ENCODE peak calls at places on chromosome 15, in nine cellular contexts. N is aorta; H is endodermal cell; X is left ventricle myocardium inferior; P is stomach; C is DND-41; T is fibroblast of lung; E is CD8-positive, alpha-beta T cell; S is GM23248. Y is an unnamed sample. For H3K27me3 and H3K4me1, the result is how much of the 10 kb centered on the place peaks cover.

GRCh38 chr15:51561271-51561670 is 61.3 kb downstream of the DMXL2 start:
- DNase-seq in N (no peak), H (peak), X (no peak), P (no peak), C (no peak), T (no peak), E (no peak), S (no peak), Y (peak)

GRCh38 chr15:70328137-70329115 is 230.7 kb upstream of the TLE3 start:
- DNase-seq in N (peak), H (peak), X (peak), P (no peak), C (peak), T (peak), E (no peak), S (peak), Y (peak)

GRCh38 chr15:100712226-100712625 is 109.8 kb downstream of the ASB7 start:
- DNase-seq in N (peak), H (no peak), X (peak), P (no peak), C (no peak), T (peak), E (no peak), S (peak), Y (no peak)

GRCh38 chr15:48962662-48963523 is 826 bp downstream of the SHC4 start:
- DNase-seq in N (peak), H (peak), X (peak), P (no peak), C (no peak), T (peak), E (no peak), S (peak), Y (peak)

GRCh38 chr15:38299216-38299615 is 46.6 kb downstream of the SPRED1 start:
- DNase-seq in N (no peak), H (no peak), X (no peak), P (no peak), C (no peak), T (peak), E (no peak), S (peak), Y (peak)

GRCh38 chr15:69757186-69757585 is 304.6 kb downstream of the RPLP1 start:
- DNase-seq in N (no peak), H (no peak), X (no peak), P (no peak), C (no peak), T (peak), E (peak), S (peak), Y (no peak)

GRCh38 chr15:67063689-67064606 is 1.5 kb upstream of the SMAD3 start:
- DNase-seq in N (no peak), H (peak), X (peak), P (peak), C (no peak), T (peak), E (no peak), S (no peak), Y (peak)

GRCh38 chr15:96331141-96331941 is 841 bp downstream of the NR2F2 start:
- DNase-seq in N (no peak), H (peak), X (no peak), P (no peak), C (no peak), T (peak), E (no peak), S (peak), Y (no peak)

GRCh38 chr15:48170981-48171380 is 7.1 kb downstream of the MYEF2 start:
- DNase-seq in N (no peak), H (no peak), X (no peak), P (no peak), C (no peak), T (no peak), E (no peak), S (no peak), Y (no peak)

GRCh38 chr15:31250033-31250432 is 76.6 kb upstream of the KLF13 start:
- DNase-seq in N (no peak), H (no peak), X (no peak), P (no peak), C (no peak), T (no peak), E (no peak), S (no peak), Y (no peak)

GRCh38 chr15:37138586-37138985 is 38.2 kb upstream of the MEIS2 start:
- DNase-seq in N (no peak), H (no peak), X (no peak), P (no peak), C (peak), T (no peak), E (no peak), S (no peak), Y (no peak)

GRCh38 chr15:32096867-32097266 is 66.6 kb downstream of the CHRNA7 start:
- DNase-seq in N (no peak), H (no peak), X (no peak), P (no peak), C (no peak), T (no peak), E (no peak), S (no peak), Y (no peak)

GRCh38 chr15:40115670-40116093 is 7.0 kb upstream of the BMF start:
- DNase-seq in N (peak), H (peak), X (no peak), P (peak), C (peak), T (no peak), E (no peak), S (no peak), Y (peak)

GRCh38 chr15:59237854-59238252 is 31.2 kb downstream of the LDHAL6B start:
- DNase-seq in N (no peak), H (no peak), X (no peak), P (no peak), C (no peak), T (no peak), E (no peak), S (peak), Y (peak)

GRCh38 chr15:63109498-63110290 is 12.0 kb upstream of the LACTB start:
- DNase-seq in N (no peak), H (no peak), X (no peak), P (no peak), C (no peak), T (peak), E (no peak), S (no peak), Y (peak)

DNA sequence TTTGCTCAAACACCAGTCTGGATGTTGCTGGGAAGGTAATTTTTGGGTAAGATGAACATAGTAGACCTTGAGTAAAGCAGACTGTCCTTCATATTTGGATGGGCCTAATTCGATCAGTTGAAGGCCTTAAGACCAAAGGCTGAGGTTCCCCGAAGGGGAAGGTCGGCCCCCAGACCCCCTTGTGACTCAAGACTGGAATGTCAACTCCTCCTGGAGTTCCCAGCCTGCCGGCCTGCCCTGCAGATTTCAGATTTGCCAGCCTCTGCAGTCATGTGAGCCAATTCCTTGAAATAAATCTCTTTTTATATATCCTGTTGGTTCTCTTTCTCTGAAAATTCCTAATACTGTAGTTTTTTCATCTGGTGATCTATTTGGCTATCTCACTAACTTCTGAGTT is 146.5 kb downstream of the APBA2 start:
- DNase-seq in N (no peak), H (no peak), X (no peak), P (no peak), C (no peak), T (no peak), E (no peak), S (no peak), Y (no peak)
- H3K27me3 ChIP-seq in N (under half), H (under half), X (under half), P (under half), C (under half), T (under half), E (under half), S (under half), Y (under half)

GRCh38 chr15:77542491-77543001 is 90.2 kb downstream of the LINGO1 start:
- DNase-seq in N (peak), H (no peak), X (no peak), P (no peak), C (no peak), T (peak), E (no peak), S (peak), Y (no peak)
- H3K4me1 ChIP-seq in N (under half), H (under half), X (half or more), P (under half), C (under half), T (under half), E (under half), S (under half), Y (under half)

DNA sequence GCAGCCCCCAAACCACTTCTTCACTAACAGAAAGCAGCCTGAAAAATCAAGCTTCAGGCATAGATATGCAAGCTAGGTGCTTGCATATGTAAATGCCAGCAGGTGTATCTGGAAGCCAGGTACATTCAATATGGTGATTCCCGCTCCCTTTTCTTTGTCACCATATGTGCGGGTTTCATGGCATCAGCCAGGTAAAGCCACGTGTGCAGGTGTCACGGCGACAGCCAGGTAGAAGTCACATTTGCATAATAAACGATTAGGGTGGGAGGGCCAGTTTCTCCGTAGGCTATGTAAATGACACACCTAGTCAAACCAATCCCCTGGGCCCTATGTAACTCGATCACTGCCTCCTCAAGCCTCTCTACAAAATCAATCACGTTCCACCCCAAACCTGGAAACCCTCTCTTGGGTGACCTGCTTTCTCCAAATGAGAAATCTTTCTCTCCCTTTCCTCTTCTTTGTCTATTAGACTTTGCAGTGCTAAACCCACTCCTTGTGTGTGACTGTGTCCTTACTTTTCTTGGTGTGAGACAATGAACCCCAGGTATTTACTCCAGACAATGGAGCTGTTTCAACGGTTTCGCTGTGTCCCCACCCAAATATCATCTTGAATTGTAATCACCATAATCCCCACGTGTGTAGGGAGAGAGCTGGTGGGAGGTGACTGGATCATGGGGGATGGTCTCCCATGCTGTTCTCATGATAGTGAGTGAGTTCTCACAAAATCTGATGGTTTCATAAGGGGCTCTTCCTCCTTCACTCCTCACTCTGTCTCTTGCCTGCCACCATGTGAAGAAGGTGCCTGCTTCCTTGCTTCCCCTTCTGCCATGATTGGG is 44.6 kb downstream of the ONECUT1 start:
- DNase-seq in N (no peak), H (peak), X (no peak), P (no peak), C (no peak), T (no peak), E (no peak), S (no peak), Y (no peak)
- H3K4me3 ChIP-seq in N (no peak), H (peak), X (no peak), P (no peak), C (no peak), T (no peak), E (no peak), S (no peak), Y (no peak)

GRCh38 chr15:45116006-45116481 is 1.9 kb downstream of the DUOXA2 start:
- DNase-seq in N (no peak), H (no peak), X (no peak), P (no peak), C (no peak), T (no peak), E (no peak), S (no peak), Y (no peak)
- H3K27me3 ChIP-seq in N (under half), H (half or more), X (half or more), P (half or more), C (under half), T (half or more), E (under half), S (half or more), Y (half or more)

GRCh38 chr15:57667171-57667924 is 39.2 kb upstream of the POLR2M start:
- DNase-seq in N (no peak), H (no peak), X (no peak), P (no peak), C (no peak), T (peak), E (no peak), S (peak), Y (peak)
- H3K4me1 ChIP-seq in N (under half), H (under half), X (half or more), P (under half), C (under half), T (under half), E (under half), S (under half), Y (under half)

GRCh38 chr15:88634449-88634848 is 4.4 kb upstream of the ISG20 start:
- DNase-seq in N (no peak), H (no peak), X (no peak), P (no peak), C (no peak), T (no peak), E (no peak), S (no peak), Y (no peak)

GRCh38 chr15:88637436-88637835 is 1.4 kb upstream of the ISG20 start:
- DNase-seq in N (no peak), H (no peak), X (no peak), P (no peak), C (no peak), T (no peak), E (no peak), S (no peak), Y (no peak)

GRCh38 chr15:88636654-88637053 is 2.2 kb upstream of the ISG20 start:
- DNase-seq in N (no peak), H (no peak), X (no peak), P (no peak), C (no peak), T (no peak), E (no peak), S (no peak), Y (no peak)

GRCh38 chr15:88636039-88636438 is 2.8 kb upstream of the ISG20 start:
- DNase-seq in N (no peak), H (peak), X (no peak), P (peak), C (no peak), T (no peak), E (peak), S (no peak), Y (no peak)

DNA sequence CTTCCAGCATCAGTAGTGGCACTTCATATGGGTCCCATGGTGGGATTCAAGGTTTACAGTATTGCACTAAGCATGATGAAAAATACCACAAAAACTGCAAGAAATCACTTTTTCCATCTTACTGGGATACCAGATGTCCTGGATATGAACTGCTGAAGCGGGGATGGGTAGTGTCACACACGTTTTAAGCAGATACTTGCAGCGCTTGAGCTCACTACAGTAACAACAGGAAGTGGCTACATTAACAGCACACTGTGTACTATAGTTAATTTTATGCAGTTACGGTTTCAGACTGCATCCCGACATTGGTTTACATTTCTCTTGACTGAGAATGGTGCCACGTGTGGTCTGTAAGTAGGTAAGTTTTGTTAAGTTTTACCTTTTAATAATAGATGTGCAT is 3.5 kb upstream of the ISG20 start:
- DNase-seq in N (no peak), H (no peak), X (no peak), P (no peak), C (peak), T (no peak), E (no peak), S (no peak), Y (peak)
- H3K4me3 ChIP-seq in N (no peak), H (no peak), X (no peak), P (no peak), C (no peak), T (no peak), E (peak), S (no peak), Y (no peak)

DNA sequence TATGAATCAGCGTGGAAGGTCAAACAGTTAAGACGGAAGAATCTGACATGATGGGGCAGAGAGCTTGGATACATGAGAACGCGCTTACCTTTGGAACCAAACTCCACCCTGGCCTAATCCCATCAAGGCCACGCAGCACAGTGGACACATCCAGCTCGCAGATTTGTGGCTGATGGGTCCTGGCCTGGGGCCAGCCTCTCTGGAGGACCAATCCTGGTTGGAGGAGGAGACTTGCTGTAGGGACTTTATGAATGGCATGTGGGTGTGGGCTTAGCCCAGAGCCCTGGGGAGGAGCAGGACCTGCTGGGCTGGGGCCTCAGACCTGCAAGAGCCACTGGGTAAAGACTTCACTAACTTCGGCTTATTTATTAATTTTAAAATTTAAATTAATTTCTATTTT is 73.4 kb upstream of the ANKRD34C start:
- DNase-seq in N (no peak), H (no peak), X (no peak), P (no peak), C (no peak), T (no peak), E (no peak), S (no peak), Y (peak)
- H3K27me3 ChIP-seq in N (under half), H (under half), X (half or more), P (half or more), C (under half), T (under half), E (under half), S (under half), Y (under half)

GRCh38 chr15:66036859-66037258 is 167.6 kb downstream of the RAB11A start:
- DNase-seq in N (no peak), H (no peak), X (no peak), P (no peak), C (no peak), T (no peak), E (no peak), S (no peak), Y (no peak)
- H3K4me1 ChIP-seq in N (under half), H (under half), X (under half), P (under half), C (under half), T (under half), E (under half), S (under half), Y (under half)

Y was measured in cardiac muscle cell.